ENCODE peak calls at places on chromosomes 7 and 10, in seven cellular contexts. E, A, X, H, V, P and Z are unnamed samples.

GRCh38 chr7:1509226-1509625 is 5.0 kb upstream of the INTS1 start:
- DNase-seq in E (no peak), A (no peak), X (no peak), H (no peak), V (no peak), P (no peak), Z (no peak)

GRCh38 chr7:32587431-32587948 is 92.2 kb downstream of the AVL9 start:
- DNase-seq in E (no peak), A (no peak), X (no peak), H (no peak), V (peak), P (no peak), Z (no peak)

GRCh38 chr10:96560970-96561887 is 25.6 kb downstream of the TM9SF3 start:
- DNase-seq in E (no peak), A (no peak), X (no peak), H (no peak), V (peak), P (no peak), Z (no peak)

GRCh38 chr10:119834188-119834587 is 38.5 kb downstream of the MCMBP start:
- DNase-seq in E (no peak), A (no peak), X (no peak), H (no peak), V (no peak), P (no peak), Z (no peak)

GRCh38 chr10:14616465-14616864 is 158.2 kb downstream of the FAM107B start:
- DNase-seq in E (no peak), A (no peak), X (no peak), H (no peak), V (no peak), P (peak), Z (no peak)

GRCh38 chr10:126420571-126421275 is 32.4 kb upstream of the ADAM12 start:
- DNase-seq in E (no peak), A (no peak), X (no peak), H (no peak), V (peak), P (no peak), Z (no peak)

GRCh38 chr7:98816206-98816605 is 53.6 kb downstream of the TMEM130 start:
- DNase-seq in E (no peak), A (no peak), X (no peak), H (no peak), V (no peak), P (no peak), Z (no peak)

GRCh38 chr7:934469-935320 is 19.8 kb downstream of the ADAP1 start:
- DNase-seq in E (no peak), A (no peak), X (no peak), H (no peak), V (no peak), P (no peak), Z (no peak)

GRCh38 chr10:129031233-129032150 is 435.5 kb upstream of the MGMT start:
- DNase-seq in E (no peak), A (peak), X (peak), H (no peak), V (peak), P (peak), Z (no peak)

GRCh38 chr10:61313460-61313859 is 139.7 kb downstream of the TMEM26 start:
- DNase-seq in E (no peak), A (peak), X (no peak), H (no peak), V (no peak), P (no peak), Z (no peak)

GRCh38 chr7:73526892-73527821 is 5.1 kb upstream of the BAZ1B start:
- DNase-seq in E (no peak), A (peak), X (no peak), H (no peak), V (no peak), P (peak), Z (no peak)

GRCh38 chr7:55181774-55182173 is 163.0 kb downstream of the EGFR start:
- DNase-seq in E (no peak), A (no peak), X (no peak), H (no peak), V (no peak), P (no peak), Z (no peak)

GRCh38 chr7:156612930-156613329 is 27.6 kb upstream of the RNF32 start:
- DNase-seq in E (no peak), A (no peak), X (no peak), H (no peak), V (no peak), P (no peak), Z (no peak)

GRCh38 chr10:48929413-48929990 is 10.1 kb downstream of the LRRC18 start:
- DNase-seq in E (no peak), A (no peak), X (no peak), H (no peak), V (no peak), P (no peak), Z (no peak)

GRCh38 chr10:86410542-86411124 is 44.0 kb upstream of the GRID1 start:
- DNase-seq in E (no peak), A (no peak), X (no peak), H (no peak), V (peak), P (no peak), Z (no peak)

GRCh38 chr7:95718556-95719410 is 53.6 kb upstream of the DYNC1I1 start:
- DNase-seq in E (no peak), A (peak), X (no peak), H (no peak), V (peak), P (no peak), Z (no peak)

GRCh38 chr7:78037603-78038002 is 239.0 kb downstream of the PHTF2 start:
- DNase-seq in E (no peak), A (no peak), X (no peak), H (no peak), V (no peak), P (no peak), Z (no peak)

GRCh38 chr10:77333610-77334340 is 303.8 kb downstream of the KCNMA1 start:
- DNase-seq in E (no peak), A (no peak), X (no peak), H (no peak), V (no peak), P (no peak), Z (no peak)